ENCODE peak calls at places on chromosomes 16 and 17, in ten cellular contexts. Y is mucosa of descending colon; W is ovary; U is brain microvascular endothelial cell; H is activated CD8-positive, alpha-beta memory T cell treated with anti-CD3 and anti-CD28 coated beads for 4 hours; I is stimulated activated naive CD4-positive, alpha-beta T cell; L is skeletal muscle cell; K is fibroblast of gingiva; V is T-helper 1 cell; P is substantia nigra. R is an unnamed sample.

GRCh38 chr17:47996201-47996600 is 25.3 kb downstream of the CDK5RAP3 start:
- DNase-seq in Y (no peak), W (no peak), U (no peak), H (no peak), I (no peak), L (no peak), K (no peak), V (no peak), P (no peak), R (no peak)

GRCh38 chr17:44556854-44557606 is at the start of gene FZD2:
- DNase-seq in Y (peak), W (peak), U (peak), H (peak), I (no peak), L (peak), K (peak), V (no peak), P (peak), R (peak)

GRCh38 chr17:78571329-78571728 is 5.9 kb downstream of the DNAH17 start:
- DNase-seq in Y (no peak), W (no peak), U (no peak), H (no peak), I (no peak), L (no peak), K (no peak), V (no peak), P (no peak), R (no peak)

GRCh38 chr17:82020874-82021727 is 1.6 kb downstream of the CENPX start:
- DNase-seq in Y (peak), W (peak), U (peak), H (no peak), I (peak), L (peak), K (peak), V (no peak), P (peak), R (no peak)

GRCh38 chr17:6041261-6041660 is 28.9 kb upstream of the WSCD1 start:
- DNase-seq in Y (no peak), W (no peak), U (no peak), H (no peak), I (no peak), L (no peak), K (no peak), V (no peak), P (peak), R (no peak)

GRCh38 chr17:51852603-51853002 is 305.9 kb downstream of the CA10 start:
- DNase-seq in Y (no peak), W (no peak), U (no peak), H (no peak), I (no peak), L (no peak), K (no peak), V (no peak), P (no peak), R (no peak)

GRCh38 chr16:4787068-4787467 is 1.1 kb downstream of the SEPTIN12 start:
- DNase-seq in Y (no peak), W (no peak), U (no peak), H (no peak), I (no peak), L (no peak), K (no peak), V (no peak), P (no peak), R (no peak)

GRCh38 chr16:80167657-80168056 is 373.1 kb upstream of the DYNLRB2 start:
- DNase-seq in Y (no peak), W (no peak), U (no peak), H (no peak), I (no peak), L (no peak), K (no peak), V (no peak), P (no peak), R (no peak)

GRCh38 chr17:1047177-1047885 is 50.4 kb downstream of the TIMM22 start:
- DNase-seq in Y (no peak), W (no peak), U (no peak), H (no peak), I (no peak), L (no peak), K (no peak), V (no peak), P (no peak), R (no peak)

GRCh38 chr17:68861602-68862001 is 93.6 kb downstream of the ABCA8 start:
- DNase-seq in Y (no peak), W (no peak), U (no peak), H (no peak), I (no peak), L (no peak), K (no peak), V (no peak), P (no peak), R (no peak)

GRCh38 chr16:50771366-50771765 is 29.5 kb downstream of the CYLD start:
- DNase-seq in Y (no peak), W (no peak), U (peak), H (no peak), I (no peak), L (peak), K (peak), V (no peak), P (no peak), R (no peak)

GRCh38 chr17:49488612-49489011 is 6.5 kb upstream of the NGFR start:
- DNase-seq in Y (no peak), W (no peak), U (no peak), H (no peak), I (no peak), L (no peak), K (no peak), V (no peak), P (no peak), R (no peak)

GRCh38 chr16:67404740-67405226 is 11.5 kb upstream of the TPPP3 start:
- DNase-seq in Y (peak), W (no peak), U (no peak), H (no peak), I (no peak), L (no peak), K (no peak), V (no peak), P (no peak), R (no peak)

GRCh38 chr16:50627419-50627818 is 53.7 kb downstream of the SNX20 start:
- DNase-seq in Y (no peak), W (peak), U (no peak), H (no peak), I (peak), L (no peak), K (no peak), V (peak), P (peak), R (peak)

GRCh38 chr16:57781349-57781740 is 20.9 kb downstream of the KIFC3 start:
- DNase-seq in Y (no peak), W (no peak), U (no peak), H (no peak), I (no peak), L (no peak), K (no peak), V (no peak), P (no peak), R (no peak)

R was measured in T-cell.